ENCODE peak calls at places on chromosomes 6 and 20, in seven cellular contexts. J is GM13976; O is uterus; Z is nephron progenitor cell; U is cardiac fibroblast; E is tibial artery; Y is CD4-positive, alpha-beta T cell. T is an unnamed sample.

GRCh38 chr20:37347891-37348642 is 2.1 kb downstream of the SRC start:
- DNase-seq in J (no peak), O (no peak), Z (no peak), U (no peak), E (no peak), Y (no peak), T (no peak)

GRCh38 chr6:13013681-13014550 is 297.3 kb downstream of the PHACTR1 start:
- DNase-seq in J (peak), O (no peak), Z (peak), U (peak), E (no peak), Y (no peak), T (no peak)

GRCh38 chr6:47195251-47195650 is 114.5 kb downstream of the TNFRSF21 start:
- DNase-seq in J (no peak), O (no peak), Z (no peak), U (no peak), E (no peak), Y (no peak), T (peak)

GRCh38 chr20:61520761-61521460 is 268.9 kb downstream of the CDH4 start:
- DNase-seq in J (no peak), O (no peak), Z (no peak), U (peak), E (no peak), Y (no peak), T (peak)

GRCh38 chr6:25144919-25145318 is 134.3 kb upstream of the CARMIL1 start:
- DNase-seq in J (no peak), O (no peak), Z (no peak), U (no peak), E (no peak), Y (no peak), T (no peak)

GRCh38 chr6:81614292-81614691 is 138.2 kb downstream of the TENT5A start:
- DNase-seq in J (no peak), O (no peak), Z (no peak), U (peak), E (no peak), Y (no peak), T (peak)

GRCh38 chr20:4519530-4519929 is 202.2 kb upstream of the PRND start:
- DNase-seq in J (peak), O (no peak), Z (peak), U (peak), E (no peak), Y (no peak), T (no peak)

GRCh38 chr20:11797161-11797560 is 120.5 kb upstream of the BTBD3 start:
- DNase-seq in J (no peak), O (no peak), Z (no peak), U (no peak), E (no peak), Y (no peak), T (no peak)

GRCh38 chr6:45901777-45902650 is 113.6 kb downstream of the CLIC5 start:
- DNase-seq in J (no peak), O (no peak), Z (no peak), U (no peak), E (no peak), Y (no peak), T (no peak)

GRCh38 chr6:20237677-20238460 is 25.6 kb upstream of the MBOAT1 start:
- DNase-seq in J (no peak), O (no peak), Z (no peak), U (no peak), E (no peak), Y (no peak), T (no peak)

GRCh38 chr6:145626857-145627256 is 108.5 kb downstream of the EPM2A start:
- DNase-seq in J (no peak), O (no peak), Z (no peak), U (peak), E (no peak), Y (no peak), T (peak)

GRCh38 chr6:110125361-110125760 is 54.1 kb downstream of the WASF1 start:
- DNase-seq in J (no peak), O (no peak), Z (no peak), U (no peak), E (no peak), Y (no peak), T (no peak)

GRCh38 chr20:34185766-34186620 is 55.2 kb upstream of the ASIP start:
- DNase-seq in J (no peak), O (no peak), Z (no peak), U (no peak), E (no peak), Y (no peak), T (peak)

GRCh38 chr6:18350271-18350670 is 36.9 kb upstream of the RNF144B start:
- DNase-seq in J (no peak), O (no peak), Z (no peak), U (no peak), E (no peak), Y (no peak), T (no peak)

DNA sequence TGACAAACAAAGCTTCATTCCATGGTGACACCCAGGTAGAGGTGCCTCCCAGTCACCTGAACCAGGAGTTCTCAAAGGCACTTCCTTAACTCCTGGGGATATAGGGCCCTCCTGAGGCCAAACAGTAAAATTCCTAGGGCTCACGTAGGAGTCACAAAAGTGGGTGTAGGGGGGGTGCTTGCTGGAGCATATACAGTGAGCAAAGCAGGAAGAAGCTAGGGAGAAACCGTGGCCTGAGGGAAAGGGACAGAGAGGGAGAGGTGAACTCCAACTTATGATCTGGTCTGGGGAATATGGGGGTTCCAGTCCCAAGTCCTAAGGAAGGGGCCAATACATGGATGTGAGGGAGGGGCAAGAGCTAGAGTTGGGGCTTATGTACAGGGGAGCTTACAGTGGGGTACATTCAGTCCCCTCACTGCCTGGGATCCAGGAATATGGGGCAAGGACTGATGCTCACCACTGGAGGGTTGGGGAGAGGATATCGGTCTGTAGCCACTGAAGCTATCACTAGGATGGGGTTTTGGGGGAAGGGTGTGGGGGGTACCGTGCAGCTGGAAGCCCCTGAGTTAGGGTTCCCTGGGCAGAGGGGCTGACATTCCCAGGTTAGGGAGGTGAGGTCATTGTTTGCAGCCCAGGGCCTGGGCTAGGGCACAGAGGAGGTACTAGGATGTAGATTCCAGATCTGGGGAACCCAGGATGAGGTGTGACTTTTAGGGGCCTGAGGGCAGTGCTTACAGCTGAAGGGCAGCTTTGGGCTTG is 950 bp downstream of the PEDS1 start:
- DNase-seq in J (no peak), O (no peak), Z (no peak), U (peak), E (no peak), Y (no peak), T (no peak)
- TF ChIP-seq CTCF in J (peak), O (no peak), Z (no peak), U (no peak), E (no peak), Y (no peak), T (no peak)

GRCh38 chr6:33746036-33746600 is 587 bp downstream of the IP6K3 start:
- DNase-seq in J (no peak), O (peak), Z (peak), U (peak), E (peak), Y (no peak), T (peak)
- TF ChIP-seq CTCF in J (no peak), O (no peak), Z (no peak), U (peak), E (no peak), Y (no peak), T (no peak)

GRCh38 chr6:52577022-52577777 is at the start of gene TRAM2:
- DNase-seq in J (peak), O (peak), Z (peak), U (peak), E (peak), Y (peak), T (peak)
- TF ChIP-seq CTCF in J (no peak), O (no peak), Z (no peak), U (no peak), E (peak), Y (no peak), T (peak)

GRCh38 chr6:89297695-89298351 is 17.3 kb downstream of the GABRR2 start:
- DNase-seq in J (peak), O (peak), Z (no peak), U (peak), E (peak), Y (peak), T (peak)
- TF ChIP-seq CTCF in J (no peak), O (no peak), Z (no peak), U (no peak), E (no peak), Y (no peak), T (no peak)

T was measured in fibroblast of villous mesenchyme.